ENCODE peak calls at places on chromosomes 5 and 9, in five cellular contexts. D, L, B, O and R are unnamed samples.

GRCh38 chr9:137302176-137303030 is at the start of gene NRARP:
- DNase-seq in L (peak; percentile 90), D (peak; percentile 90), O (peak; percentile 89), B (peak; percentile 53), R (peak; percentile 92)

GRCh38 chr9:129351058-129351641 is 173.1 kb upstream of the IER5L start:
- DNase-seq in D (no peak), L (no peak), O (no peak), B (no peak), R (no peak)

GRCh38 chr5:16935271-16936149 is 578 bp downstream of the MYO10 start:
- DNase-seq in O (no peak), L (peak; percentile 33), D (peak; percentile 20), B (peak; percentile 13), R (no peak)

GRCh38 chr9:38681747-38682227 is 38.1 kb downstream of the FAM240B start:
- DNase-seq in O (no peak), L (no peak), D (no peak), B (peak; percentile 48), R (no peak)

GRCh38 chr9:135951889-135952663 is 9.1 kb downstream of the UBAC1 start:
- DNase-seq in D (peak; percentile 49), O (peak; percentile 97), L (no peak), B (no peak), R (no peak)

GRCh38 chr9:34572092-34572491 is 17.4 kb downstream of the CNTFR start:
- DNase-seq in D (no peak), O (no peak), B (no peak), L (no peak), R (no peak)

GRCh38 chr5:107604990-107605389 is 65.7 kb downstream of the EFNA5 start:
- DNase-seq in B (no peak), D (no peak), O (no peak), L (no peak), R (no peak)

GRCh38 chr9:127904518-127904887 is 5.1 kb upstream of the ST6GALNAC6 start:
- DNase-seq in D (no peak), O (no peak), L (no peak), B (no peak), R (no peak)

GRCh38 chr5:99835791-99836190 is 699.4 kb upstream of the FAM174A start:
- DNase-seq in L (no peak), B (no peak), O (no peak), D (no peak), R (no peak)

GRCh38 chr5:69281114-69281513 is 46.4 kb downstream of the CDK7 start:
- DNase-seq in B (no peak), O (no peak), D (no peak), L (no peak), R (no peak)

GRCh38 chr9:115254217-115254616 is 136.3 kb upstream of the TNC start:
- DNase-seq in D (no peak), L (no peak), B (no peak), O (no peak), R (no peak)

GRCh38 chr9:97332993-97333392 is 25.5 kb downstream of the CCDC180 start:
- DNase-seq in D (no peak), B (no peak), L (no peak), O (no peak), R (no peak)

GRCh38 chr9:3240651-3241268 is 285.0 kb downstream of the RFX3 start:
- DNase-seq in D (peak; percentile 40), O (peak; percentile 100), L (no peak), B (peak; percentile 54), R (peak; percentile 28)

GRCh38 chr9:87445646-87446045 is 52.0 kb upstream of the DAPK1 start:
- DNase-seq in L (peak; percentile 18), O (peak; percentile 84), B (peak; percentile 44), D (peak; percentile 68), R (no peak)

GRCh38 chr5:112694853-112695709 is 42.6 kb upstream of the APC start:
- DNase-seq in B (peak; percentile 41), D (no peak), O (peak; percentile 94), L (no peak), R (no peak)

GRCh38 chr5:8538813-8539212 is 669.9 kb downstream of the MTRR start:
- DNase-seq in O (no peak), D (no peak), L (no peak), B (no peak), R (no peak)

GRCh38 chr5:37071901-37072581 is 177.1 kb downstream of the CPLANE1 start:
- DNase-seq in L (no peak), D (no peak), B (peak; percentile 62), O (no peak), R (no peak)

GRCh38 chr9:70093095-70093494 is 49.4 kb downstream of the MAMDC2 start:
- DNase-seq in L (no peak), O (no peak), B (no peak), D (no peak), R (no peak)

GRCh38 chr5:163822548-163822947 is 317.1 kb downstream of the MAT2B start:
- DNase-seq in D (no peak), L (no peak), B (no peak), O (no peak), R (no peak)

GRCh38 chr5:161676109-161676508 is 9.4 kb upstream of the GABRA6 start:
- DNase-seq in O (peak; percentile 50), L (no peak), B (no peak), D (peak; percentile 15), R (no peak)

GRCh38 chr5:74232281-74232680 is 408.2 kb downstream of the ENC1 start:
- DNase-seq in B (peak; percentile 87), D (no peak), L (no peak), O (no peak), R (no peak)

GRCh38 chr9:37300620-37301368 is 121.7 kb upstream of the GRHPR start:
- DNase-seq in B (peak; percentile 25), D (no peak), O (peak; percentile 55), L (no peak), R (no peak)

GRCh38 chr9:132610661-132611060 is 28.3 kb downstream of the BARHL1 start:
- DNase-seq in L (no peak), O (no peak), B (no peak), D (no peak), R (no peak)

GRCh38 chr9:16925426-16925825 is 55.0 kb upstream of the BNC2 start:
- DNase-seq in L (no peak), D (no peak), O (no peak), B (no peak), R (no peak)

GRCh38 chr5:35545190-35545589 is 72.5 kb upstream of the SPEF2 start:
- DNase-seq in O (peak; percentile 24), D (no peak), B (no peak), L (no peak), R (no peak)

GRCh38 chr9:103991698-103992097 is 102.4 kb upstream of the SMC2 start:
- DNase-seq in O (no peak), L (no peak), B (peak; percentile 21), D (no peak), R (no peak)

GRCh38 chr9:11338130-11338529 is 725.3 kb upstream of the PTPRD start:
- DNase-seq in O (peak; percentile 88), B (no peak), D (no peak), L (no peak), R (no peak)

GRCh38 chr9:68861436-68861835 is 152.5 kb downstream of the PRKACG start:
- DNase-seq in B (no peak), O (no peak), D (no peak), L (no peak), R (no peak)

GRCh38 chr9:36840895-36841536 is 193.1 kb downstream of the PAX5 start:
- DNase-seq in O (no peak), L (no peak), B (no peak), D (no peak), R (no peak)

GRCh38 chr5:149666212-149666852 is 63.8 kb upstream of the PPARGC1B start:
- DNase-seq in D (no peak), L (no peak), B (peak; percentile 50), O (peak; percentile 67), R (no peak)

GRCh38 chr9:126860757-126861466 is 473 bp downstream of the ZBTB34 start:
- DNase-seq in O (peak; percentile 59), D (peak; percentile 41), B (no peak), L (peak; percentile 29), R (no peak)

GRCh38 chr9:124448019-124448418 is 2.2 kb upstream of the ADGRD2 start:
- DNase-seq in B (no peak), L (no peak), D (no peak), O (no peak), R (no peak)

GRCh38 chr5:149100331-149100730 is 37.5 kb upstream of the SH3TC2 start:
- DNase-seq in O (no peak), L (no peak), D (no peak), B (no peak), R (no peak)

GRCh38 chr9:77215874-77216273 is 38.5 kb downstream of the VPS13A start:
- DNase-seq in O (peak; percentile 27), D (peak; percentile 28), B (no peak), L (no peak), R (no peak)

GRCh38 chr9:25648116-25648515 is 30.1 kb downstream of the TUSC1 start:
- DNase-seq in B (no peak), D (no peak), O (peak; percentile 18), L (no peak), R (no peak)

GRCh38 chr5:80187274-80187673 is 68.6 kb downstream of the SERINC5 start:
- DNase-seq in B (no peak), D (no peak), O (peak; percentile 19), L (no peak), R (no peak)

GRCh38 chr9:81549500-81550206 is 139.7 kb downstream of the TLE1 start:
- DNase-seq in L (no peak), O (no peak), D (no peak), B (no peak), R (no peak)

GRCh38 chr9:98327249-98327561 is 71.8 kb upstream of the TBC1D2 start:
- DNase-seq in L (no peak), B (no peak), O (no peak), D (no peak), R (no peak)

GRCh38 chr5:173624276-173624675 is 7.8 kb upstream of the BOD1 start:
- DNase-seq in O (no peak), L (no peak), D (no peak), B (no peak), R (no peak)

GRCh38 chr9:100074093-100074492 is 24.7 kb downstream of the ERP44 start:
- DNase-seq in O (peak; percentile 27), B (no peak), L (no peak), D (no peak), R (no peak)